ENCODE peak calls at places on chromosomes 1 and 21, in eight cellular contexts. I is HFF-Myc, C is 8988T, M is NCI-H1092, H is NCI-H1105 treated with DMSO at 0.1 percent for 48 hours, P is GM20000, R is NCI-H1417 treated with DMSO at 0.1 percent for 48 hours, W is K562. A is an unnamed sample.

GRCh38 chr1:150257624-150258274 is at the start of gene CA14:
- DNase-seq in I (no peak), C (no peak), M (no peak), H (no peak), P (no peak), R (no peak), W (no peak), A (no peak)

GRCh38 chr1:17588048-17588781 is 48.7 kb downstream of the ARHGEF10L start:
- DNase-seq in I (peak), C (no peak), M (no peak), H (no peak), P (no peak), R (no peak), W (no peak), A (no peak)

GRCh38 chr1:58780586-58781452 is 3.0 kb downstream of the JUN start:
- DNase-seq in I (no peak), C (no peak), M (no peak), H (no peak), P (no peak), R (peak), W (no peak), A (no peak)

GRCh38 chr1:224632381-224632871 is 16.3 kb downstream of the CNIH3 start:
- DNase-seq in I (peak), C (no peak), M (no peak), H (no peak), P (no peak), R (no peak), W (no peak), A (no peak)

GRCh38 chr1:17439250-17440073 is at the start of gene RCC2:
- DNase-seq in I (peak), C (peak), M (peak), H (peak), P (peak), R (peak), W (peak), A (peak)

GRCh38 chr21:29002442-29003144 is 9.9 kb upstream of the LTN1 start:
- DNase-seq in I (peak), C (peak), M (peak), H (peak), P (peak), R (peak), W (peak), A (peak)

GRCh38 chr1:111497592-111497991 is 5.8 kb downstream of the ADORA3 start:
- DNase-seq in I (no peak), C (no peak), M (no peak), H (no peak), P (no peak), R (no peak), W (no peak), A (no peak)

GRCh38 chr1:24318988-24319863 is at the start of gene GRHL3:
- DNase-seq in I (no peak), C (no peak), M (no peak), H (peak), P (peak), R (peak), W (no peak), A (no peak)

GRCh38 chr1:119885903-119886783 is 10.2 kb downstream of the ADAM30 start:
- DNase-seq in I (no peak), C (no peak), M (peak), H (peak), P (peak), R (no peak), W (peak), A (peak)

GRCh38 chr1:244049969-244050834 is 881 bp upstream of the ZBTB18 start:
- DNase-seq in I (no peak), C (no peak), M (no peak), H (peak), P (peak), R (no peak), W (no peak), A (peak)

GRCh38 chr1:202691846-202692245 is 18.4 kb downstream of the SYT2 start:
- DNase-seq in I (no peak), C (no peak), M (peak), H (peak), P (no peak), R (no peak), W (no peak), A (no peak)

GRCh38 chr1:7575041-7575400 is 196.1 kb upstream of the VAMP3 start:
- DNase-seq in I (no peak), C (no peak), M (no peak), H (no peak), P (no peak), R (no peak), W (no peak), A (no peak)

GRCh38 chr1:1982379-1983232 is 21.0 kb downstream of the CFAP74 start:
- DNase-seq in I (no peak), C (no peak), M (no peak), H (no peak), P (no peak), R (no peak), W (no peak), A (no peak)

GRCh38 chr21:35026617-35027557 is 22.2 kb downstream of the RUNX1 start:
- DNase-seq in I (no peak), C (no peak), M (no peak), H (no peak), P (peak), R (no peak), W (peak), A (peak)

GRCh38 chr1:65724151-65724550 is 68.5 kb upstream of the PDE4B start:
- DNase-seq in I (no peak), C (no peak), M (no peak), H (no peak), P (no peak), R (no peak), W (no peak), A (no peak)

GRCh38 chr1:27366411-27367159 is at the start of gene MAP3K6:
- DNase-seq in I (no peak), C (peak), M (no peak), H (peak), P (peak), R (no peak), W (peak), A (peak)

GRCh38 chr1:62437273-62437945 is 560 bp downstream of the USP1 start:
- DNase-seq in I (no peak), C (no peak), M (no peak), H (peak), P (peak), R (no peak), W (no peak), A (peak)

GRCh38 chr1:207815913-207816312 is 64.1 kb downstream of the CD46 start:
- DNase-seq in I (no peak), C (no peak), M (no peak), H (no peak), P (no peak), R (no peak), W (no peak), A (no peak)

GRCh38 chr1:16266411-16267118 is 29.6 kb upstream of the CPLANE2 start:
- DNase-seq in I (no peak), C (no peak), M (no peak), H (no peak), P (no peak), R (no peak), W (peak), A (no peak)

GRCh38 chr1:184973308-184974085 is 811 bp downstream of the NIBAN1 start:
- DNase-seq in I (no peak), C (peak), M (peak), H (peak), P (peak), R (no peak), W (no peak), A (peak)

GRCh38 chr1:41718444-41719028 is 200.2 kb downstream of the HIVEP3 start:
- DNase-seq in I (no peak), C (no peak), M (no peak), H (no peak), P (no peak), R (no peak), W (no peak), A (no peak)

GRCh38 chr1:89657886-89658285 is 25.0 kb downstream of the LRRC8C start:
- DNase-seq in I (no peak), C (no peak), M (no peak), H (no peak), P (peak), R (no peak), W (no peak), A (no peak)

GRCh38 chr1:229368347-229368746 is 25.5 kb upstream of the CCSAP start:
- DNase-seq in I (no peak), C (no peak), M (no peak), H (no peak), P (no peak), R (no peak), W (no peak), A (no peak)

A was measured in germinal center.